ENCODE peak calls at places on chromosomes 13 and 19, in four cellular contexts. One of them, this sample, is unnamed.

GRCh38 chr13:114152831-114153371 is 20.5 kb upstream of the RASA3 start:
- DNase-seq in GM12878: no peak
- DNase-seq in K562: no peak
- DNase-seq in IMR-90: no peak
- DNase-seq in this sample: no peak

GRCh38 chr19:7739211-7739752 is 7.4 kb upstream of the CLEC4G start:
- DNase-seq in GM12878: no peak
- DNase-seq in K562: no peak
- DNase-seq in IMR-90: no peak
- DNase-seq in this sample: no peak

GRCh38 chr13:66700336-66700735 is 529.8 kb downstream of the PCDH9 start:
- DNase-seq in IMR-90: no peak
- DNase-seq in GM12878: no peak
- DNase-seq in K562: no peak
- DNase-seq in this sample: no peak

GRCh38 chr19:47495478-47496372 is 11.7 kb upstream of the KPTN start:
- DNase-seq in IMR-90: no peak
- DNase-seq in K562: no peak
- DNase-seq in GM12878: no peak
- DNase-seq in this sample: no peak

GRCh38 chr19:46357846-46358583 is 11.1 kb downstream of the PPP5C start:
- DNase-seq in IMR-90: peak; percentile 36
- DNase-seq in K562: no peak
- DNase-seq in GM12878: no peak
- DNase-seq in this sample: no peak

GRCh38 chr13:106376411-106377112 is 158.9 kb downstream of the EFNB2 start:
- DNase-seq in IMR-90: peak; percentile 95
- DNase-seq in GM12878: no peak
- DNase-seq in K562: no peak
- DNase-seq in this sample: peak; percentile 48

GRCh38 chr13:110593430-110594130 is 21.8 kb upstream of the NAXD start:
- DNase-seq in GM12878: no peak
- DNase-seq in K562: peak; percentile 32
- DNase-seq in IMR-90: peak; percentile 57
- DNase-seq in this sample: peak; percentile 54

GRCh38 chr13:49690133-49690989 is 925 bp downstream of the EBPL start:
- DNase-seq in IMR-90: peak; percentile 87
- DNase-seq in K562: peak; percentile 20
- DNase-seq in GM12878: no peak
- DNase-seq in this sample: peak; percentile 39

GRCh38 chr19:10687518-10688288 is 13.5 kb upstream of the QTRT1 start:
- DNase-seq in IMR-90: no peak
- DNase-seq in K562: no peak
- DNase-seq in GM12878: no peak
- DNase-seq in this sample: no peak

GRCh38 chr19:10871711-10872550 is 578 bp downstream of the CARM1 start:
- DNase-seq in GM12878: no peak
- DNase-seq in IMR-90: no peak
- DNase-seq in K562: peak; percentile 74
- DNase-seq in this sample: no peak

GRCh38 chr19:45121827-45122345 is 28.9 kb downstream of the PPP1R37 start:
- DNase-seq in IMR-90: no peak
- DNase-seq in GM12878: peak; percentile 40
- DNase-seq in K562: no peak
- DNase-seq in this sample: no peak

GRCh38 chr19:9075064-9075964 is 11.5 kb upstream of the OR1M1 start:
- DNase-seq in IMR-90: peak; percentile 83
- DNase-seq in GM12878: no peak
- DNase-seq in K562: peak; percentile 84
- DNase-seq in this sample: peak; percentile 95

GRCh38 chr13:95221991-95222732 is 79.1 kb downstream of the ABCC4 start:
- DNase-seq in K562: no peak
- DNase-seq in GM12878: no peak
- DNase-seq in IMR-90: no peak
- DNase-seq in this sample: no peak

GRCh38 chr13:95216182-95216581 is 85.1 kb downstream of the ABCC4 start:
- DNase-seq in K562: no peak
- DNase-seq in GM12878: no peak
- DNase-seq in IMR-90: no peak
- DNase-seq in this sample: no peak

GRCh38 chr13:95212962-95213850 is 88.0 kb downstream of the ABCC4 start:
- DNase-seq in K562: no peak
- DNase-seq in IMR-90: no peak
- DNase-seq in GM12878: no peak
- DNase-seq in this sample: no peak

GRCh38 chr13:95222733-95223018 is 78.6 kb downstream of the ABCC4 start:
- DNase-seq in GM12878: no peak
- DNase-seq in K562: no peak
- DNase-seq in IMR-90: no peak
- DNase-seq in this sample: no peak

DNA sequence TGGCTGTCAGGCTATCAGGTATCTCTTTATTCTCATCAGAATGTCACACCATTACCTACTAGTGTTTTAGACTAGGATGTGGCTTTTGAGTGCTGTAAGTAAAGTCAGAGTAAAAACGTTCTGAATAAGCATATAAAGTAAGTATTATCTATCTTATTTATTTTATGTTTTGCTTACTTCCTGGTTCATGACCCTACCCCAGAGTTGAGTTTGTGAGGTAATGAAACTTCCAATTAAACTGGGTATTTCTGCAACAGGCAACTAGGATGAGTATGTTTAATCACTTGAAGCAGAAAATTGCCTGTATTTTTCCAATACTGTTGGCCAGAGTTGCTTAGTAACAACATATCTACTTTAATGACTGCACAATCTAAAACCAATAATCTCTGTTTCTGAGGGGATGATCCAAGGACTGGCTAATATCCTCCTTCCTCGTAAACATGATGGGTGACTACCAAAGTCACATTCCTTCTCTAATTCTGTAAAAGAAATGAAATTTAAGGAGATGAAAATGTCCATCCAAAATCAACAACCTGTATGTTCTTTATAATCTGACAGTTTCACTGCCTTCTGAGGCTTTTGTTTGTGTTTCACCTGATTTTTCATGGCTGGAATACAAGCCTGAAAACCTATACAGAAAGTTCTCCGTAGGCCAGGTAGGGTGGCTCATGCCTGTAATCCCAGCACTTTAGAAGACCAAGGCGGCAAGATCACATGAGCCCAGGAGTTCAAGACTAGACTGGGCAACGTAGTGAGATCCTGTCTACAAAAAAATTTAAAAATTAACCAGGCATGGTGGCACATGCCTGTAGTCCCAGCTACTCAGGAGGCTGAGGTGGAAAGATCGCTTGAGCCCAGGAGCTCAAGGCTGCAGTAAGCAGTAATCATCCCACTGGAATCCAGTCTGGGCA is 83.1 kb downstream of the ABCC4 start:
- DNase-seq in GM12878: no peak
- DNase-seq in K562: no peak
- DNase-seq in IMR-90: no peak
- DNase-seq in this sample: peak; percentile 15
- TF ChIP-seq ELK1 in GM12878: no peak
- TF ChIP-seq ELK1 in K562: no peak
- TF ChIP-seq ELK1 in IMR-90: no peak
- TF ChIP-seq ELK1 in this sample: no peak

DNA sequence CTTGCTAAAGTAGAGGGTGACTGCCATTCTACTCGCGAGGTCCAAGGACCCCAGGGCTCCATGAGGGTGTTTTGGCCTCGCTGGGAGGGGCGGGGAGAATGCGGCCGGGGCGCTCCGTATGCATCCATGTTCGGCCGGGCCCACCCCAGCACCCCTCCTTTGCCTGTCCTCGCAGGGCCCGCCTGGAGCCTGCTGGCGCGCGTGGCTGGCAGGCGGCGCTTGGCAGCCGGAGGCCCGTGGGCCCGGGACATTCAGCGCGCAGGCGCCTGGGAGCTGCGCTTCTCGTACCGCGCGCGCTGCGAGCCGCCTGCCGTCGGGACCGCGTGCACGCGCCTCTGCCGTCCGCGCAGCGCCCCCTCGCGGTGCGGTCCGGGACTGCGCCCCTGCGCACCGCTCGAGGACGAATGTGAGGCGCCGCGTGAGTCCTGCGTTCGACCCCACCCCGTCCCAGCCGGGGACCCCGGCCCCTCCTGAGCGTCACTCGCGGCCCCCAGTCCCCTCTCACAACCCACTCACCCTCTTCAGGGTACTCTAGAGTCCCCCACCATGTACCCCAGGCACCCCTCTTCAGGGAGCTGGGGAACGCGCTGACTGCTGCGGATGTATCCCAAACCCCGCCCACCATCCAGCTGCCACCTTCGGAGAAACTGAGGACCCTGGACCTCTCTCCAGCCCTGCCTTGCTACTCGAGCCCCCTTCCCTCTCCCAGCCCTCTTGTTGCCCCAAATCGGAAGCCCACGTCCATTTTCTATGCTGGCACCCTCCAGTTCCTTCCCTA is 4.1 kb downstream of the DLL3 start:
- DNase-seq in GM12878: no peak
- DNase-seq in IMR-90: peak; percentile 73
- DNase-seq in K562: peak; percentile 90
- DNase-seq in this sample: peak; percentile 97
- TF ChIP-seq BHLHE40 in GM12878: peak; percentile 62
- TF ChIP-seq BHLHE40 in IMR-90: peak; percentile 50
- TF ChIP-seq BHLHE40 in K562: peak; percentile 82
- TF ChIP-seq BHLHE40 in this sample: peak; percentile 16

GRCh38 chr19:4675346-4675745 is 5.2 kb upstream of the MYDGF start:
- DNase-seq in IMR-90: no peak
- DNase-seq in K562: no peak
- DNase-seq in GM12878: no peak
- DNase-seq in this sample: no peak

GRCh38 chr19:4679416-4679815 is 9.3 kb upstream of the MYDGF start:
- DNase-seq in K562: peak; percentile 43
- DNase-seq in GM12878: no peak
- DNase-seq in IMR-90: no peak
- DNase-seq in this sample: no peak

GRCh38 chr19:4678881-4679379 is 8.8 kb upstream of the MYDGF start:
- DNase-seq in K562: peak; percentile 96
- DNase-seq in GM12878: no peak
- DNase-seq in IMR-90: no peak
- DNase-seq in this sample: peak; percentile 69

GRCh38 chr19:4673726-4674125 is 3.6 kb upstream of the MYDGF start:
- DNase-seq in K562: no peak
- DNase-seq in GM12878: no peak
- DNase-seq in IMR-90: no peak
- DNase-seq in this sample: no peak

GRCh38 chr19:4676955-4677731 is 7.0 kb upstream of the MYDGF start:
- DNase-seq in GM12878: no peak
- DNase-seq in K562: peak; percentile 70
- DNase-seq in IMR-90: peak; percentile 35
- DNase-seq in this sample: peak; percentile 81
- TF ChIP-seq ELK1 in GM12878: no peak
- TF ChIP-seq ELK1 in K562: no peak
- TF ChIP-seq ELK1 in IMR-90: no peak
- TF ChIP-seq ELK1 in this sample: no peak

GRCh38 chr13:30020726-30021312 is 170.4 kb upstream of the UBL3 start:
- DNase-seq in IMR-90: peak; percentile 57
- DNase-seq in GM12878: no peak
- DNase-seq in K562: no peak
- DNase-seq in this sample: no peak
- TF ChIP-seq BHLHE40 in IMR-90: no peak
- TF ChIP-seq BHLHE40 in GM12878: no peak
- TF ChIP-seq BHLHE40 in K562: no peak
- TF ChIP-seq BHLHE40 in this sample: no peak

This sample was measured in A549.